ENCODE peak calls at places on chromosomes 16 and 17, in four cellular contexts. G is left ventricle myocardium inferior, I is heart right ventricle, Q is IMR-90. T is an unnamed sample.

GRCh38 chr16:46427340-46428107 is 193.7 kb downstream of the SHCBP1 start:
- DNase-seq in I (peak; percentile 5), G (no peak), Q (no peak), T (no peak)

GRCh38 chr17:68566145-68566738 is 34.9 kb downstream of the FAM20A start:
- DNase-seq in Q (no peak), I (no peak), G (no peak), T (no peak)

GRCh38 chr17:7056386-7056785 is 12.5 kb upstream of the SLC16A11 start:
- DNase-seq in Q (no peak), I (no peak), G (no peak), T (no peak)

GRCh38 chr17:30477758-30478115 is 529 bp downstream of the GOSR1 start:
- DNase-seq in Q (peak; percentile 19), I (no peak), G (no peak), T (no peak)

GRCh38 chr17:50683434-50684287 is 24.1 kb downstream of the ANKRD40 start:
- DNase-seq in G (no peak), Q (no peak), I (no peak), T (no peak)

GRCh38 chr17:35214192-35214591 is 20.0 kb upstream of the SLC35G3 start:
- DNase-seq in I (no peak), Q (no peak), G (no peak), T (no peak)

GRCh38 chr17:79033741-79034501 is 10.0 kb downstream of the C1QTNF1 start:
- DNase-seq in I (peak; percentile 68), G (peak; percentile 72), Q (no peak), T (peak; percentile 71)

GRCh38 chr17:20944014-20944905 is 98.6 kb downstream of the USP22 start:
- DNase-seq in Q (no peak), G (no peak), I (no peak), T (no peak)

GRCh38 chr17:48592592-48592991 is 987 bp downstream of the HOXB5 start:
- DNase-seq in G (no peak), Q (peak; percentile 10), I (no peak), T (no peak)

GRCh38 chr17:40123811-40124114 is 2.0 kb downstream of the MSL1 start:
- DNase-seq in Q (no peak), I (no peak), G (no peak), T (no peak)

GRCh38 chr17:40024901-40025300 is 9.7 kb downstream of the CSF3 start:
- DNase-seq in Q (no peak), G (no peak), I (no peak), T (no peak)

GRCh38 chr16:47664653-47665325 is 203.7 kb downstream of the PHKB start:
- DNase-seq in I (no peak), Q (peak; percentile 11), G (no peak), T (no peak)

GRCh38 chr16:31333686-31334649 is 21.0 kb upstream of the ITGAX start:
- DNase-seq in I (no peak), Q (peak; percentile 13), G (no peak), T (no peak)

GRCh38 chr17:19747159-19747719 is 859 bp downstream of the ALDH3A1 start:
- DNase-seq in Q (no peak), G (no peak), I (no peak), T (no peak)

GRCh38 chr17:55159251-55159650 is 105.5 kb upstream of the HLF start:
- DNase-seq in I (no peak), G (no peak), Q (peak; percentile 58), T (no peak)

GRCh38 chr16:50446861-50447260 is 78.1 kb upstream of the BRD7 start:
- DNase-seq in Q (no peak), G (no peak), I (no peak), T (no peak)

GRCh38 chr16:46947900-46948547 is 25.4 kb downstream of the DNAJA2 start:
- DNase-seq in I (no peak), Q (peak; percentile 49), G (no peak), T (no peak)

GRCh38 chr16:528111-529011 is 849 bp downstream of the CAPN15 start:
- DNase-seq in I (no peak), G (no peak), Q (peak; percentile 61), T (no peak)

GRCh38 chr16:23801387-23801786 is 34.4 kb upstream of the PRKCB start:
- DNase-seq in I (peak; percentile 67), G (peak; percentile 64), Q (peak; percentile 51), T (peak; percentile 21)

GRCh38 chr17:49512296-49513043 is 17.4 kb downstream of the NGFR start:
- DNase-seq in G (no peak), I (no peak), Q (no peak), T (no peak)

GRCh38 chr17:47694018-47694817 is at the start of gene TBKBP1:
- DNase-seq in Q (peak; percentile 38), I (peak; percentile 65), G (peak; percentile 47), T (no peak)

GRCh38 chr17:65079489-65079900 is 23.0 kb upstream of the GNA13 start:
- DNase-seq in G (no peak), Q (no peak), I (no peak), T (no peak)

GRCh38 chr16:68985855-68986254 is 119.6 kb upstream of the HAS3 start:
- DNase-seq in Q (peak; percentile 94), G (no peak), I (no peak), T (no peak)

GRCh38 chr16:5461574-5461973 is 364.0 kb upstream of the EEF2KMT start:
- DNase-seq in I (no peak), Q (no peak), G (no peak), T (no peak)

GRCh38 chr17:49597928-49598655 is 22.4 kb downstream of the NXPH3 start:
- DNase-seq in G (no peak), I (no peak), Q (peak; percentile 41), T (no peak)

GRCh38 chr17:19867654-19868395 is at the start of gene ULK2:
- DNase-seq in G (peak; percentile 74), I (peak; percentile 72), Q (peak; percentile 69), T (no peak)

GRCh38 chr17:39098474-39099090 is 52.9 kb downstream of the PLXDC1 start:
- DNase-seq in Q (no peak), G (no peak), I (no peak), T (no peak)

GRCh38 chr17:42291136-42291535 is 2.8 kb downstream of the STAT5A start:
- DNase-seq in Q (no peak), I (peak; percentile 2), G (no peak), T (no peak)

GRCh38 chr17:30969989-30970680 is 704 bp upstream of the RNF135 start:
- DNase-seq in G (no peak), Q (no peak), I (no peak), T (no peak)

GRCh38 chr16:525520-526180 is 1.9 kb upstream of the CAPN15 start:
- DNase-seq in Q (peak; percentile 92), G (no peak), I (no peak), T (peak; percentile 22)

GRCh38 chr17:80460286-80460881 is 16.0 kb downstream of the NPTX1 start:
- DNase-seq in G (no peak), Q (no peak), I (no peak), T (no peak)

GRCh38 chr17:58703137-58703846 is 10.9 kb downstream of the RAD51C start:
- DNase-seq in Q (peak; percentile 76), I (no peak), G (no peak), T (no peak)

GRCh38 chr17:14299261-14300093 is 1.4 kb upstream of the HS3ST3B1 start:
- DNase-seq in Q (no peak), I (peak; percentile 40), G (no peak), T (no peak)

GRCh38 chr17:10099051-10099571 is 99.3 kb downstream of the GAS7 start:
- DNase-seq in I (no peak), Q (peak; percentile 57), G (no peak), T (no peak)

GRCh38 chr16:51095114-51095872 is 55.8 kb downstream of the SALL1 start:
- DNase-seq in I (no peak), Q (no peak), G (no peak), T (no peak)

DNA sequence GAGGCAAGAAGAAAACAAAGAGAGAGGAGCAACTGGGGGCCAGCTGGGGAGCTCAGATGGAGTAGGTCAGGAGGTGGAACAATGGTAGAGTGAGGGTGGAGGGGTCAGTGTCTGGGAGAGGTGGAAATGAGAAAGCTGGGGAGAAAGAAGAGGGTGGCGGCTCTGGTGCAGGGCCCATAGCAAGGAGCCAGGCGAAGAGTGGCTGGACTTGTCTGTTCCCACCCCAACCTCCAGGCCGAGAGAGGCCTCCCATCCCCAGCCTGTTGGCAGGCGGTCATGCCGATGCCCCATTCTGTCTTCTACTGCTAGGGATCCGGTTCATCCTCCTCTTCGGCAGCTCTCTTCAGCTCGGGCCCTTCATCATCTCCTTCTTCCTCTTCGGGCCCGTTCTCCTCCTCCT is 31.3 kb downstream of the AP1G1 start:
- DNase-seq in G (no peak), Q (no peak), I (no peak), T (no peak)
- H3K27ac ChIP-seq in G (no peak overlapping the region), Q (no peak overlapping the region), I (no peak overlapping the region), T (no peak overlapping the region)

DNA sequence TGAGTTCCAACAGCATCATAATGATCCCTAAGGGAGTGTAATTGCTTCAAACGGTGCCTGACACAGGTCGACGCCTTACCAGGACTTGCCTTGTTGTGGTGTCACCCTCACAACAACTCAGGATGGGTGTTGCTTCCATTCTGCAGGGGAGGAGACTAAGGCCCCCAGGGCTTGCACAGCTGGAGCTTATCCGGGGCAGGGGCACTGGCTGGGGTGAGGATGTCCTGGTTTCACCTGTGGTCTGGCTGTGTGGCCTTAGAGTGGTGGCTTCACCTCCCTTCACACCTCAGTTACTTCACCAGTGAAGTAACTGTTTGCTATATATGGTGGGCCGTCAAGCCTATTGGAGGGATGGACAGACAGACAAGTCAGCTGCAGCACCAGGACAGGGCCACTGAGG is 23.3 kb downstream of the LLGL2 start:
- DNase-seq in I (no peak), Q (no peak), G (no peak), T (no peak)
- H3K27ac ChIP-seq in I (no peak overlapping the region), Q (no peak overlapping the region), G (no peak overlapping the region), T (no peak overlapping the region)

GRCh38 chr17:72416054-72416691 is 295.4 kb downstream of the SOX9 start:
- DNase-seq in Q (no peak), I (no peak), G (no peak), T (peak; percentile 48)
- H3K27ac ChIP-seq in Q (no peak overlapping the region), I (no peak overlapping the region), G (no peak overlapping the region), T (peak overlapping the region; percentile 59)

DNA sequence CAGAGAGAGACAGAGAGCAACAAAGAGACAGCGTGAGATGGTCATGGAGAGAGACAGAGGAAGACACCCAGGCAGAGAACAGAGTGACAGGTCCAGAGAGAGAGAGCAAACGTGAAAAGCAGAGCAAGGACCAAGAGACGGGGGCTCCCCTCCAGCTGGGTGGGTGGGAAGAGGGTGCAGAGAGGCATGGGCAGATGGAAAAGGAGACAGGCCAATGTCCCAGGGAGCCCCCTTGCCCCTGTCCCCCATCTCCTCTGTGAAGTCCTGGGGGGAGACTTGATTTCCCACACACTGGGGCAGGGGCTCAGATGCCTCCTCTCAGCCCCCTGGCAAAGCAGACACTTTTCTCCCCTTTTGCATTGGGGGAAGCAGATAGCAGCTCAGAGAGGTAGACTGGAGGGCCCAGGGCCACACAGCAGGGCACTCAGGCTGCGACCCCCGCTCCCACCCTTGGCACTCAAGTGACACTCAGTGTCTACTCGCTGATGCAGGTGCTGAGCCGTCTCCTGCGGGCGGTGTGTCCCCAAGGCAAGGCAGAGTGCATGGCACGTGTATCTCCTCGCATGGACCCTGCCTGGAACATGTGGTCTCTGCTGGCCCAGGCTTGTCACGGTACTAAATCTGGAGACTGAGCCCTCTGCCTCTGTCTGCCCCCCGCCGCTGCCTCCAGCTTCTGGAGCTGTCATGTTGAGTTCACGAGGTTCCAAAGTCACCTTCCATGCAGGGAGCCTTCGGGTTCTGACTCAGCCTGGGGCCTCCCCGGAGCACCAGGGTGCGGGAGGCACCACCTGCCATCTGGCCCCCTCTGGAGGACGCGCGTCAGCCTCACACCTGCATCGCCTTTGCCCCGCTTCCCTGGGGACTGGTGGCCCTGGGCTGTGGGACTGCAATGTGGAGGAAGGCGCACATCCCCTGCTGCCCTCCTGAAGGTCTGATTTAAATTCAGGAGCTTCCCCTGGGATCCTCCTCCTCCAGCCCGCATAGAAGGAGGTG is 215.9 kb upstream of the GSE1 start:
- DNase-seq in G (peak; percentile 15), Q (no peak), I (peak; percentile 14), T (peak; percentile 22)
- H3K27ac ChIP-seq in G (peak overlapping the region; percentile 9), Q (peak overlapping the region; percentile 78), I (no peak overlapping the region), T (no peak overlapping the region)

T was measured in caudate nucleus.